ENCODE peak calls at places on chromosome 21, in four cellular contexts. One of them, this sample, is unnamed.

GRCh38 chr21:33976082-33976979 is 60.7 kb upstream of the ATP5PO start:
- DNase-seq in GM12878: peak; percentile 90
- DNase-seq in HepG2: peak; percentile 65
- DNase-seq in H1: no peak
- DNase-seq in this sample: no peak

GRCh38 chr21:35226302-35226701 is 177.2 kb upstream of the RUNX1 start:
- DNase-seq in GM12878: no peak
- DNase-seq in HepG2: peak; percentile 24
- DNase-seq in H1: no peak
- DNase-seq in this sample: no peak

GRCh38 chr21:43740497-43741156 is 21.7 kb downstream of the PDXK start:
- DNase-seq in GM12878: no peak
- DNase-seq in HepG2: no peak
- DNase-seq in H1: peak; percentile 68
- DNase-seq in this sample: peak; percentile 51

GRCh38 chr21:44974676-44975075 is 34.8 kb downstream of the SLX9 start:
- DNase-seq in GM12878: no peak
- DNase-seq in HepG2: no peak
- DNase-seq in H1: no peak
- DNase-seq in this sample: no peak

GRCh38 chr21:28454978-28455600 is 537.6 kb downstream of the LTN1 start:
- DNase-seq in GM12878: no peak
- DNase-seq in HepG2: no peak
- DNase-seq in H1: no peak
- DNase-seq in this sample: no peak

GRCh38 chr21:24941316-24942185 is 665.7 kb downstream of the MRPL39 start:
- DNase-seq in GM12878: no peak
- DNase-seq in HepG2: no peak
- DNase-seq in H1: no peak
- DNase-seq in this sample: peak; percentile 27

GRCh38 chr21:45135122-45135521 is 60.7 kb downstream of the ADARB1 start:
- DNase-seq in GM12878: no peak
- DNase-seq in HepG2: no peak
- DNase-seq in H1: no peak
- DNase-seq in this sample: no peak

GRCh38 chr21:43302356-43302700 is 124.6 kb downstream of the SIK1 start:
- DNase-seq in GM12878: no peak
- DNase-seq in HepG2: no peak
- DNase-seq in H1: no peak
- DNase-seq in this sample: no peak

GRCh38 chr21:25487046-25487594 is 120.2 kb downstream of the MRPL39 start:
- DNase-seq in GM12878: peak; percentile 96
- DNase-seq in HepG2: no peak
- DNase-seq in H1: no peak
- DNase-seq in this sample: no peak

GRCh38 chr21:27954806-27955205 is 987.9 kb upstream of the ADAMTS5 start:
- DNase-seq in GM12878: no peak
- DNase-seq in HepG2: no peak
- DNase-seq in H1: no peak
- DNase-seq in this sample: peak; percentile 2

GRCh38 chr21:32442566-32443318 is 30.2 kb downstream of the EVA1C start:
- DNase-seq in GM12878: no peak
- DNase-seq in HepG2: no peak
- DNase-seq in H1: no peak
- DNase-seq in this sample: no peak

GRCh38 chr21:15014220-15014619 is 50.6 kb downstream of the NRIP1 start:
- DNase-seq in GM12878: no peak
- DNase-seq in HepG2: no peak
- DNase-seq in H1: no peak
- DNase-seq in this sample: no peak

GRCh38 chr21:33901421-33902288 is 13.9 kb downstream of the ATP5PO start:
- DNase-seq in GM12878: no peak
- DNase-seq in HepG2: peak; percentile 20
- DNase-seq in H1: peak; percentile 39
- DNase-seq in this sample: peak; percentile 80

GRCh38 chr21:29726061-29726460 is 213.7 kb downstream of the GRIK1 start:
- DNase-seq in GM12878: no peak
- DNase-seq in HepG2: no peak
- DNase-seq in H1: no peak
- DNase-seq in this sample: no peak
- H3K4me1 ChIP-seq in GM12878: no peaks in the 10 kb centered on the region
- H3K4me1 ChIP-seq in HepG2: peaks cover 15% of the 10 kb centered on the region
- H3K4me1 ChIP-seq in H1: peaks cover 2% of the 10 kb centered on the region
- H3K4me1 ChIP-seq in this sample: no peaks in the 10 kb centered on the region

GRCh38 chr21:46153259-46154154 is 1.9 kb downstream of the FTCD start:
- DNase-seq in GM12878: no peak
- DNase-seq in HepG2: peak; percentile 54
- DNase-seq in H1: peak; percentile 29
- DNase-seq in this sample: peak; percentile 62
- TF ChIP-seq SUZ12 in GM12878: no peak
- TF ChIP-seq SUZ12 in HepG2: no peak
- TF ChIP-seq SUZ12 in H1: no peak
- TF ChIP-seq SUZ12 in this sample: no peak

GRCh38 chr21:30232011-30232410 is 16.1 kb upstream of the CLDN8 start:
- DNase-seq in GM12878: no peak
- DNase-seq in HepG2: no peak
- DNase-seq in H1: no peak
- DNase-seq in this sample: no peak

GRCh38 chr21:30227128-30227527 is 11.2 kb upstream of the CLDN8 start:
- DNase-seq in GM12878: no peak
- DNase-seq in HepG2: no peak
- DNase-seq in H1: no peak
- DNase-seq in this sample: no peak

GRCh38 chr21:30233228-30233627 is 17.3 kb upstream of the CLDN8 start:
- DNase-seq in GM12878: no peak
- DNase-seq in HepG2: no peak
- DNase-seq in H1: no peak
- DNase-seq in this sample: no peak

GRCh38 chr21:30223596-30223995 is 7.7 kb upstream of the CLDN8 start:
- DNase-seq in GM12878: no peak
- DNase-seq in HepG2: no peak
- DNase-seq in H1: no peak
- DNase-seq in this sample: no peak

GRCh38 chr21:30227633-30228404 is 11.9 kb upstream of the CLDN8 start:
- DNase-seq in GM12878: no peak
- DNase-seq in HepG2: no peak
- DNase-seq in H1: no peak
- DNase-seq in this sample: no peak
- TF ChIP-seq YY1 in GM12878: no peak
- TF ChIP-seq YY1 in HepG2: no peak
- TF ChIP-seq YY1 in H1: no peak
- TF ChIP-seq YY1 in this sample: no peak

DNA sequence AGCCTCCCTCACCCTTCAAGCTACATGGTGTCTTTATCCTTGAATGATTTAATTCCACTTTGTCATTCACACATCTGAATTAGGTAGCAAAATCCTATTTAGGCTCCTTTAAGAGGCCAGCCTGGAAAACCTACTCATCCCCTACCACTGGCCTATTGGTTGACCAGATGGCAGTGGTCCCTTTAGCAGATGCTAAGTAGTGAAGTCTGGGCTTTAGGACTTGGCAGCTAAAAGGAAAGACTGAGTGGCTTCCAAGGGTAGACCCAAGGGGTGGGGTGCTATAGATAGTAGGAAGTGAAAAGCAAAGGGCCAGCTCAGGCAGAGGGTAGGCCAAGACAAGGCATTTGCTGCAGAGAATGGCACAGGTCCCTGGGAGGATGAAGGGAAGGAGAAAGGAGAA is 46.6 kb downstream of the KCNJ6 start:
- DNase-seq in GM12878: no peak
- DNase-seq in HepG2: no peak
- DNase-seq in H1: no peak
- DNase-seq in this sample: no peak
- H3K4me1 ChIP-seq in GM12878: no peaks in the 10 kb centered on the region
- H3K4me1 ChIP-seq in HepG2: no peaks in the 10 kb centered on the region
- H3K4me1 ChIP-seq in H1: no peaks in the 10 kb centered on the region
- H3K4me1 ChIP-seq in this sample: no peaks in the 10 kb centered on the region

GRCh38 chr21:42160950-42161225 is 58.1 kb upstream of the ABCG1 start:
- DNase-seq in GM12878: no peak
- DNase-seq in HepG2: peak; percentile 10
- DNase-seq in H1: no peak
- DNase-seq in this sample: no peak
- TF ChIP-seq SUZ12 in GM12878: no peak
- TF ChIP-seq SUZ12 in HepG2: no peak
- TF ChIP-seq SUZ12 in H1: no peak
- TF ChIP-seq SUZ12 in this sample: no peak

DNA sequence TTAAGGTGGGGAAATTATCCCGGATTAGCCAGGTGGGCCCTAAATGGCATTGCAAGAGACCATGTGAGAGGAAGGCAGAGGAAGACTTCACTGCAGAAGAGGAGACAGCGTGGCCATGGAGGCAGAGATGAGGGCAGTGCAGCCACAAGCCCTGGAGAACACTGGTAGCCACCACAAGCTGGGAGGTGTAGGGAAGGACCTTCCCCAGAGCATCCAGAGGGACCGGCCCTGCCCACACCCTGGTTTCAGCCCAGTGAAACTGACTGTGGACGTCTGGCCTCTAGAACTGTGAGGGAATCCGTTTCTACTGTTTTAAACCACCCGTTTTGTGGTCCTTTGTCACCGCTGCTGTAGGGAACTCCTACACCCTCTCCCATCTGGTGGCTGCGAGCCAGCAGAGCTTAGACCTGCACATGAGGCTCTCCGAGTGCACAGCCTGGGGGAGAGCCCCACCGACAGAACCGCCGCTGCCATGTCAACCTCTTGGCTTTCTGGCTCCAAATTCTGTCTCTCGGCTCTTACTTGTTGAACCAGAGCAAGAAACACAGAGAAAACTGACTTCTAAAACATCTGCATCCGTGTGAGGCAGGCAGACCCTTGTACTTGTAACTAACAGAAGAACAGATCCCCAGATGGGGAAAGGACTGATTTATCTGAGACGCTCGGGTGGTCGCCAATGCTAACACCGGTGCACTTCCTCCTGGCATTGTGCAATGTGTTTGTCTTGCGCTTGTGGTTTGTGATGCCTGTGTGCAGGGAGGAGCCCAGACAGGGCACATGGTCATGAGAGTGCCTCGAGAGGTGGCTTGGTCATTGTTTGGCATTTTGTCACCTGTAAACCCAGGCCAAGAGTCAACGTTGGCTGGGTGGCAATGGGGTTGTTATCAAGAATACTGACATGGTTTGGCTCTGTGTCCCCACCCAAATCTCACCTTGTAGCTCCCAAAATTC is 90.9 kb upstream of the TMPRSS2 start:
- DNase-seq in GM12878: no peak
- DNase-seq in HepG2: no peak
- DNase-seq in H1: no peak
- DNase-seq in this sample: no peak
- TF ChIP-seq YY1 in GM12878: no peak
- TF ChIP-seq YY1 in HepG2: no peak
- TF ChIP-seq YY1 in H1: no peak
- TF ChIP-seq YY1 in this sample: no peak

This sample was measured in NT2/D1.